ENCODE peak calls at places on chromosomes 6 and 20, in eight cellular contexts. D is prostate gland, R is GM10248, K is Panc1, A is B cell, I is GM20000, J is neural crest cell, C is tibial artery. W is an unnamed sample.

GRCh38 chr6:32105433-32105832 is 3.7 kb downstream of the TNXB start:
- DNase-seq in D (no peak), C (no peak), J (no peak), K (no peak), R (no peak), A (no peak), I (no peak), W (no peak)

GRCh38 chr20:39935921-39936320 is 753.1 kb downstream of the MAFB start:
- DNase-seq in C (no peak), J (no peak), K (no peak), I (no peak), A (no peak), R (no peak), D (no peak), W (no peak)

GRCh38 chr20:56372850-56373249 is 14.1 kb downstream of the FAM210B start:
- DNase-seq in A (no peak), C (no peak), K (no peak), I (no peak), J (no peak), D (no peak), R (no peak), W (no peak)

GRCh38 chr6:151400473-151400872 is 9.1 kb upstream of the ZBTB2 start:
- DNase-seq in J (no peak), C (no peak), A (no peak), K (no peak), I (no peak), D (no peak), R (no peak), W (no peak)

GRCh38 chr20:55386686-55387085 is 618.6 kb downstream of the CBLN4 start:
- DNase-seq in I (no peak), C (no peak), K (no peak), D (no peak), J (no peak), A (no peak), R (no peak), W (no peak)

GRCh38 chr20:25178563-25179438 is 16.7 kb upstream of the ENTPD6 start:
- DNase-seq in J (no peak), I (peak), C (peak), K (peak), D (no peak), R (peak), A (peak), W (peak)

GRCh38 chr6:161242779-161243693 is 30.8 kb downstream of the AGPAT4 start:
- DNase-seq in C (no peak), R (no peak), K (no peak), J (no peak), D (no peak), I (no peak), A (no peak), W (no peak)

GRCh38 chr6:9272671-9273070 is 837.3 kb upstream of the SLC35B3 start:
- DNase-seq in D (no peak), A (no peak), K (no peak), J (no peak), C (no peak), R (no peak), I (no peak), W (no peak)

GRCh38 chr6:169866668-169867521 is 115.5 kb downstream of the ERMARD start:
- DNase-seq in K (no peak), C (peak), I (no peak), R (no peak), D (no peak), A (no peak), J (no peak), W (no peak)

GRCh38 chr20:58389324-58389967 is 417 bp downstream of the VAPB start:
- DNase-seq in R (peak), A (no peak), D (no peak), C (peak), J (no peak), I (peak), K (no peak), W (peak)

GRCh38 chr6:42338573-42339218 is 113.0 kb downstream of the TRERF1 start:
- DNase-seq in K (peak), D (no peak), R (no peak), I (no peak), C (no peak), A (no peak), J (no peak), W (no peak)

GRCh38 chr20:49110767-49111694 is 64.9 kb downstream of the CSE1L start:
- DNase-seq in D (no peak), K (no peak), R (no peak), J (no peak), C (no peak), A (no peak), I (no peak), W (no peak)

GRCh38 chr20:49118307-49118706 is 69.8 kb downstream of the STAU1 start:
- DNase-seq in D (no peak), K (no peak), C (no peak), A (no peak), I (no peak), J (no peak), R (no peak), W (no peak)

GRCh38 chr20:49119972-49120371 is 68.2 kb downstream of the STAU1 start:
- DNase-seq in J (no peak), D (no peak), A (no peak), K (no peak), I (no peak), C (no peak), R (no peak), W (no peak)

GRCh38 chr20:49112596-49113274 is 66.6 kb downstream of the CSE1L start:
- DNase-seq in K (no peak), C (no peak), D (no peak), J (no peak), A (no peak), R (no peak), I (no peak), W (no peak)

DNA sequence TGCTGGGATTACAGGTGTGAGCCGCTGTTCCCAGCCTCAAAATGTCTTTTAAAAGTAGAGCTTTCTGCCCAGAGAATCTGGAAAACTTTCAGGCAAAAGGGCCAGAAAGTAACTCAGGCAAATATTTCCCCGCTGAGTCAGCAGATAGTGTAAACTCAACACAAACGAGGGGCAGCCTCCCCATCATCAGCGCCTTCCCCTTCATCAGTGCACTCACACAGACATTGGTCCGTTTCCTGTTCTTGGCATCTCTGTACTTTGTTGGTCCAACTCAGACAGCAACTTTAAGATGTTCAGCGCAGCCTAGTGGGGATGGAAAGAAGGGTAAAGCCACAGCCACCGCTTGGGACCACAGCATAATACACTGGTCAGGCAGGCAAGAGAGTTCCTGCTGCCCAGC is 69.5 kb downstream of the CSE1L start:
- DNase-seq in I (no peak), D (no peak), A (no peak), J (no peak), C (no peak), K (no peak), R (no peak), W (no peak)
- TF ChIP-seq CTCF in I (no peak), D (no peak), A (no peak), J (no peak), C (no peak), K (no peak), R (no peak), W (no peak)

DNA sequence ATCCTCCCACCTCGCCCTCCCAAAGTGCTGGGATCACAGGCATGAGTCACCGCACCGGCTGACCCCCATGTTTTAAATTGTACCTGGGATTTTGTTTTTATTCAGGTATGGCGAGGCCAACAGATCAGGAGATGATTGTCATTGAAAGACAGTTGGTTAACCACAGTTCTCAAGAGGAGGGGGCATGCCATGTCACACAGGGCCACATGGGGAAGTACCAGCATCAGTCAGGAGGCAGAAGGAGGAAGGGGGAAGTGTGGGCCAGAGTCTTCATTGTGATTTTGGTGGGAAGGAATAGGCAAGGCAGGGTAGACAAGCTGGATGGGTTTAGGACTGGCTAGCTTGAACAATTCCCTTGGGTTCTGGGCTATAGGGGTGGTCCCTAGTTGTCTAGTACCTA is 9.9 kb upstream of the MMP9 start:
- DNase-seq in K (no peak), A (peak), D (no peak), J (no peak), R (no peak), I (no peak), C (no peak), W (no peak)
- TF ChIP-seq CTCF in K (no peak), A (no peak), D (no peak), J (no peak), R (no peak), I (no peak), C (no peak), W (no peak)

GRCh38 chr20:32521780-32522524 is 63.2 kb downstream of the NOL4L start:
- DNase-seq in J (peak), R (peak), A (peak), D (peak), K (peak), C (peak), I (peak), W (peak)
- TF ChIP-seq CTCF in J (peak), R (peak), A (peak), D (peak), K (peak), C (peak), I (peak), W (peak)

DNA sequence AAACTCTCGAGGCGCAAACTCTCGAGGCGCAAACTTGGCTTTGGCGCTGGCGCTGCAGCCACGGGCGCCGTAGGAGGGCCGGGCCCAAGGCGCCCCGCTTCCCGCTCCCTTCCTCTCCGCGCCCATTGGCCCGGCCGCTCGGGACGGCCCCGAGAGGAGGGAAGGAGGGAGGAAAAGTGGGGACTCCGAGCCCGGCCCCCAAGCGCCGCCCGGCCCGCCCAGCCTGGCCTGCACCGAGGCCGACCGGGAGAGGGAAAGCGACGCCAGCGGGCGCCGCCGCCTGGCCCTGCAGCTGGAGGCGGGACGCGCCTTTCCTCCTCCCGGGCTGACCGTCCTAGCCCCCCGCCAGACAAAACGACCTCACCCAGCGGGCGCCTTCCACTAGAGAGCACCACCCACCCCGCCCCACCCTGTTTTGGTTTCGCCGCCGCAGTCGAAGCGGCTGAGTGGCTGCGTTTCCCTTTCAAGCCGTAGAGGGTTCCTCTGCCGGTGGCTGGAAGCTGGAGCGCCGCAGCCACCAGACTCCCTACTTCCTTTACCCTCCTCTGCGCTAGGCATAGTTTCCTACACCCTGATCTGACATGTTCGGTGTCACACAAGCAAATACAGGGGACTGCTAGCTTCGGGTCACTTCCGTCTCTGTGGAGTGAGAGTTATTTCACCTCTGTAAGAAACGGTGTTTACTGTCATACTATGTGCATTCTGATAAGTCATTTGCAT is at the start of gene MBOAT1:
- DNase-seq in A (peak), J (peak), I (peak), R (peak), C (peak), K (no peak), D (peak), W (peak)
- TF ChIP-seq CTCF in A (no peak), J (peak), I (no peak), R (peak), C (peak), K (peak), D (no peak), W (peak)

DNA sequence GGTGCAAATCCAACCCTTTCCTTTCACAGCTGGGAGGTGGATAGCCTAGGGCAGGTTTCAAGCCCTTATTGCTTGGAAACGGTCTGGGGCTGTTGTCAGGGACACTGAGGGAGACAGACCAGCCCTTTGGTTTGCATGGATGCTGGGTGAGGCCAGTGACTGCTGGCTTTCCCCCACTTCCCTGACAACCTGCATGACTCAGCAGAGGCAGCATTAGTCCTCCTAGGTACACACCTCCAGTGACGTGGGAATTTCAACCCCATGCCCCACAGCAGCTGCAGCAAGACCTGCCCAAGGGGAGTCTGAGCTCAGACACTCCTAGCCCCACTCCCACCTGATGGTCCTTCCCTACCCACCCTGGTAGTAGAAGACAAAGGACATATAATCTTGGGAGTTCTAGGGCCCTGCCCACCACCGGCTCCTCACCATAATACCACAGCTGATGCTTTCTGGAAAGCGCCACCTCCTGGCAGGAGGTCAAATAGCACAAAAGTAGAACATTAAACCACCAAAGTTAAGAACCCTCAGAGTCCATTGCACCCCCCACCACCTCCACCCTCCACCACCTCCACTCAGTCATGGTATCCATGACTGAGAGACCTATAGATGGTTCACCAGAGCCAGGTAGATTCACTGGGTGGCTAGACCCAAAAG is 797.8 kb upstream of the MAN1A1 start:
- DNase-seq in C (no peak), D (no peak), R (no peak), A (no peak), J (no peak), I (no peak), K (no peak), W (peak)
- TF ChIP-seq CTCF in C (no peak), D (no peak), R (peak), A (no peak), J (peak), I (no peak), K (peak), W (peak)

GRCh38 chr20:4090756-4091331 is 75.5 kb upstream of the RNF24 start:
- DNase-seq in C (no peak), I (no peak), K (no peak), J (no peak), D (no peak), R (no peak), A (no peak), W (no peak)

GRCh38 chr20:4088766-4089165 is 73.4 kb upstream of the RNF24 start:
- DNase-seq in R (no peak), D (no peak), I (no peak), C (no peak), A (no peak), K (no peak), J (no peak), W (no peak)

GRCh38 chr20:4092136-4092479 is 76.8 kb upstream of the RNF24 start:
- DNase-seq in J (no peak), K (no peak), A (no peak), D (no peak), C (no peak), R (no peak), I (no peak), W (no peak)

GRCh38 chr20:4087923-4088322 is 72.6 kb upstream of the RNF24 start:
- DNase-seq in C (no peak), R (no peak), J (no peak), K (no peak), I (no peak), A (no peak), D (no peak), W (no peak)

DNA sequence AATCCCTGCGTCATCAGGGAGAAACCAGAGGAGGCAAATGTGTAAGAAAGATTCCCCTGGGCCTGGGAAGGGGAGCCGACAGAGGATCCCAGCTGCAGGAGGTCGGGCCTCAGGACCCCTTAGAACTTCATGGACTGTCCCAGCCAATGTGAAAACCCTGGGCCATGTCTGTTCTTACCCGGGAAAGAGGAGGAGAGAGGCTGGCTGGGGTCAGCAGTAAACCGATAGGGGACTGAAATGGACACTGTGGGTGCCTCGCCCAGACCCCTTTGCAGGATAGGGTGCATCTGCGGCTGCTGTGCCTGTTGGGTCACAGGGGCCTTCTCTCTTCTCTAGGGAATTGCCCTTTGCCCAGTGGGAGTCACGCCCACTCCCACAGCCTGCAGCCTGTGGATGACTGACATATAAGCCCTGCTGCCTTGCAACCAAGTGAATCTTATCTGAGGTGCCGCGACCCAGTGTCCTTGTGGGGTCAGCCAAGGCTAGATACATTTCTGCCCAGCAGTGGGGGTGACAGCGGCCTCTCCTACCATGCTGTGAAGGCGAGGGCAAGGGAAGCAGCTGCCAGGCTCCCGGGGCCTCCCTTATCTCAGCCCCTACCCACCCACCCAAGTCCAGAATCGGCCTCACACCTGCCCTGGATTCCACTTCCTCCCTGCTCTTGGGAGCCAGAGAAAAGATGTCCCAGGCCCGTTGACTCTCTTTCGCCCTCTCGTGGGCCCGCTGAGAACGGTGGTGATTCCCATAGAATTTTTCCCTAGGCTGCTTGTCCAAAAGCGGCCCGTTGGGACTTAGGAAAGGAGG is 76.2 kb upstream of the RNF24 start:
- DNase-seq in R (peak), K (no peak), D (peak), I (peak), J (peak), C (no peak), A (peak), W (peak)
- TF ChIP-seq CTCF in R (peak), K (peak), D (no peak), I (peak), J (peak), C (peak), A (peak), W (peak)

GRCh38 chr6:157982580-157983438 is 1.1 kb downstream of the SYNJ2 start:
- DNase-seq in I (peak), A (no peak), C (peak), J (no peak), D (no peak), R (no peak), K (no peak), W (peak)
- TF ChIP-seq CTCF in I (no peak), A (peak), C (peak), J (peak), D (no peak), R (no peak), K (peak), W (peak)

W was measured in GM12865.